ENCODE peak calls at places on chromosomes 3 and 15, in five cellular contexts. One of them, this sample, is unnamed.

GRCh38 chr3:189712906-189713483 is 81.8 kb downstream of the TP63 start:
- DNase-seq in testis: no peak
- DNase-seq in heart left ventricle: no peak
- DNase-seq in adrenal gland: no peak
- DNase-seq in fibroblast of lung: peak; percentile 3
- DNase-seq in this sample: peak; percentile 88

GRCh38 chr3:10260211-10260701 is 12.0 kb downstream of the TATDN2 start:
- DNase-seq in testis: no peak
- DNase-seq in heart left ventricle: no peak
- DNase-seq in adrenal gland: no peak
- DNase-seq in fibroblast of lung: no peak
- DNase-seq in this sample: no peak

GRCh38 chr3:16357698-16358097 is 92.7 kb downstream of the OXNAD1 start:
- DNase-seq in heart left ventricle: no peak
- DNase-seq in fibroblast of lung: no peak
- DNase-seq in adrenal gland: no peak
- DNase-seq in testis: no peak
- DNase-seq in this sample: no peak

GRCh38 chr3:42772670-42773408 is at the start of gene CCDC13:
- DNase-seq in fibroblast of lung: peak; percentile 93
- DNase-seq in adrenal gland: peak; percentile 91
- DNase-seq in heart left ventricle: peak; percentile 97
- DNase-seq in testis: peak; percentile 97
- DNase-seq in this sample: no peak

GRCh38 chr15:41698779-41699178 is 38.6 kb downstream of the MGA start:
- DNase-seq in fibroblast of lung: no peak
- DNase-seq in heart left ventricle: no peak
- DNase-seq in testis: no peak
- DNase-seq in adrenal gland: no peak
- DNase-seq in this sample: peak; percentile 89

GRCh38 chr3:123163146-123163545 is 38.6 kb upstream of the SEC22A start:
- DNase-seq in fibroblast of lung: no peak
- DNase-seq in heart left ventricle: no peak
- DNase-seq in testis: peak; percentile 55
- DNase-seq in adrenal gland: no peak
- DNase-seq in this sample: no peak

GRCh38 chr3:195537995-195538394 is 5.1 kb downstream of the PPP1R2 start:
- DNase-seq in heart left ventricle: no peak
- DNase-seq in fibroblast of lung: no peak
- DNase-seq in testis: no peak
- DNase-seq in adrenal gland: no peak
- DNase-seq in this sample: no peak

GRCh38 chr3:123984350-123984749 is 7.6 kb downstream of the ROPN1 start:
- DNase-seq in testis: no peak
- DNase-seq in fibroblast of lung: no peak
- DNase-seq in heart left ventricle: no peak
- DNase-seq in adrenal gland: no peak
- DNase-seq in this sample: no peak

GRCh38 chr15:77607111-77607893 is 25.4 kb downstream of the LINGO1 start:
- DNase-seq in heart left ventricle: no peak
- DNase-seq in fibroblast of lung: no peak
- DNase-seq in adrenal gland: no peak
- DNase-seq in testis: no peak
- DNase-seq in this sample: no peak

DNA sequence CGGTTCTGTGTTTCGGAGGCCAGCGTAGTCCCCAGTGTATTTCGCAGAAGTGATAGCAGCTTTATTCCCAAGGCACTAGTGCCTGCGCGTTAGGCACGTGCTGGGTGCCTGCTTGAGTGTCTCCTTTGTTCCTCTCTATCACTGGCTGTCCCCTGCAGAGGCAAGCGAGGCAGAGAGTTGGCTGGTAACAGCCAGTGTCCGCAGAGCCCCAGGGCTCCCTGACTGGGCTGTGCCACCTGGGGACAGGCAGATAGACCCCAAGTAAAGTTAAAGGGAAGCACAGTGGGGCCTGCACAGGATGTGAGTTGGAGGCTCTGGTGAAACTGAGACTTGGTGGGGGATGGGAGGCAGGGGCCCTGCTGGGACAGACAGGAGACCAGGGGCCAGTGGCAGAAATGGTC is 50.7 kb downstream of the APBA2 start:
- DNase-seq in testis: no peak
- DNase-seq in fibroblast of lung: no peak
- DNase-seq in adrenal gland: no peak
- DNase-seq in heart left ventricle: no peak
- DNase-seq in this sample: no peak
- H3K27ac ChIP-seq in testis: no peak overlapping the region
- H3K27ac ChIP-seq in fibroblast of lung: no peak overlapping the region
- H3K27ac ChIP-seq in adrenal gland: no peak overlapping the region
- H3K27ac ChIP-seq in heart left ventricle: no peak overlapping the region
- H3K27ac ChIP-seq in this sample: no peak overlapping the region

GRCh38 chr3:8969246-8969645 is 6.0 kb upstream of the RAD18 start:
- DNase-seq in testis: no peak
- DNase-seq in fibroblast of lung: no peak
- DNase-seq in heart left ventricle: no peak
- DNase-seq in adrenal gland: no peak
- DNase-seq in this sample: no peak

GRCh38 chr3:8968375-8968882 is 5.2 kb upstream of the RAD18 start:
- DNase-seq in adrenal gland: no peak
- DNase-seq in fibroblast of lung: no peak
- DNase-seq in heart left ventricle: no peak
- DNase-seq in testis: no peak
- DNase-seq in this sample: no peak

GRCh38 chr3:8966820-8967348 is 3.6 kb upstream of the RAD18 start:
- DNase-seq in fibroblast of lung: no peak
- DNase-seq in adrenal gland: no peak
- DNase-seq in heart left ventricle: no peak
- DNase-seq in testis: no peak
- DNase-seq in this sample: no peak

GRCh38 chr3:8966150-8966819 is 3.0 kb upstream of the RAD18 start:
- DNase-seq in testis: no peak
- DNase-seq in adrenal gland: no peak
- DNase-seq in fibroblast of lung: no peak
- DNase-seq in heart left ventricle: no peak
- DNase-seq in this sample: no peak

GRCh38 chr3:8967553-8967952 is 4.3 kb upstream of the RAD18 start:
- DNase-seq in adrenal gland: no peak
- DNase-seq in fibroblast of lung: no peak
- DNase-seq in heart left ventricle: no peak
- DNase-seq in testis: no peak
- DNase-seq in this sample: no peak
- H3K27ac ChIP-seq in adrenal gland: no peak overlapping the region
- H3K27ac ChIP-seq in fibroblast of lung: no peak overlapping the region
- H3K27ac ChIP-seq in heart left ventricle: no peak overlapping the region
- H3K27ac ChIP-seq in testis: no peak overlapping the region
- H3K27ac ChIP-seq in this sample: no peak overlapping the region

GRCh38 chr15:60379466-60380274 is 18.1 kb downstream of the ANXA2 start:
- DNase-seq in testis: no peak
- DNase-seq in fibroblast of lung: peak; percentile 92
- DNase-seq in heart left ventricle: no peak
- DNase-seq in adrenal gland: no peak
- DNase-seq in this sample: peak; percentile 86
- H3K27ac ChIP-seq in testis: peak overlapping the region; percentile 19
- H3K27ac ChIP-seq in fibroblast of lung: peak overlapping the region; percentile 81
- H3K27ac ChIP-seq in heart left ventricle: no peak overlapping the region
- H3K27ac ChIP-seq in adrenal gland: no peak overlapping the region
- H3K27ac ChIP-seq in this sample: peak overlapping the region; percentile 98

DNA sequence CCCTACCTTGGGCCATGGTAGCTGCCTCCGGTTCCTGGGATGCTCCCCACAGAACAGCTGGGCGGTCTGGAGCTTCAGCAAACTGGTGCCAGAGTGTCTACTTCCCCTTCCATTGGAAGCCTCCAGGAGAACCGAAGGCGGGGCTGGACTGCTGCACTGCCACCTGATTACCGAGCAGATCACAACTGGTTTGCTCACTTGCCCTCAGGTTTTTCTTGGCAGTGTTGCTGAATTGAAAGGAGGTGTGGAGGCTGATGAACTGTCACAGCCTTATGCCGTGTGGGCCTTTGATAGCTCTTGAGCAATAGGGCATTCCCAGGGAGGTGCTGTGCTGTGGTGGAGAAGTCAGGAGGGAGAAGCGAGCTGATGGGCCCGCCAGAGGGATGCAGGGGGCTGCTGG is at the start of gene TGM5:
- DNase-seq in testis: no peak
- DNase-seq in heart left ventricle: no peak
- DNase-seq in fibroblast of lung: no peak
- DNase-seq in adrenal gland: no peak
- DNase-seq in this sample: peak; percentile 39
- H3K27ac ChIP-seq in testis: no peak within 1 kb of the TSS
- H3K27ac ChIP-seq in heart left ventricle: no peak within 1 kb of the TSS
- H3K27ac ChIP-seq in fibroblast of lung: no peak within 1 kb of the TSS
- H3K27ac ChIP-seq in adrenal gland: no peak within 1 kb of the TSS
- H3K27ac ChIP-seq in this sample: no peak within 1 kb of the TSS

DNA sequence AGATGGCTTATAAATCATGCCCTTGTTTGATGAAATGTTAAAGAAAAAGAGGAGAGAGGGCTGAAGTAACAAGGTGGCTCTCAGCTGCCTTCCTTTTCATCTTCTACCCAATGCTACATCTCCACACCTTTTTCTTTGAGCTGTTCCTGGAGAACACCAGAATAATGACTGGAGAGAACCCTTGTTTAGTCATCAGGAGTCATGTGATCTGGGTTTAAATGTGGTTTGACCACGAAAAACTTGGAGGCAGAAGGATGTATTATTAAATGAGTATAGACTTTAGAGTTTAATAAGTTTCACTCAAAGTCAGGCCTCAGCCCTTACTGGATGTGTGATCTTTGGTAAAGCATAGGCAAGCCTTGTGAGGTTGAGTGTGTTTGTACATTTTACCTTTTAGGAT is 230.3 kb upstream of the TBL1XR1 start:
- DNase-seq in testis: no peak
- DNase-seq in fibroblast of lung: peak; percentile 50
- DNase-seq in adrenal gland: no peak
- DNase-seq in heart left ventricle: no peak
- DNase-seq in this sample: peak; percentile 35
- H3K27ac ChIP-seq in testis: no peak overlapping the region
- H3K27ac ChIP-seq in fibroblast of lung: no peak overlapping the region
- H3K27ac ChIP-seq in adrenal gland: no peak overlapping the region
- H3K27ac ChIP-seq in heart left ventricle: no peak overlapping the region
- H3K27ac ChIP-seq in this sample: no peak overlapping the region

GRCh38 chr3:72633101-72633500 is 215.1 kb downstream of the SHQ1 start:
- DNase-seq in testis: no peak
- DNase-seq in fibroblast of lung: no peak
- DNase-seq in heart left ventricle: no peak
- DNase-seq in adrenal gland: no peak
- DNase-seq in this sample: peak; percentile 39
- H3K27ac ChIP-seq in testis: no peak overlapping the region
- H3K27ac ChIP-seq in fibroblast of lung: no peak overlapping the region
- H3K27ac ChIP-seq in heart left ventricle: no peak overlapping the region
- H3K27ac ChIP-seq in adrenal gland: no peak overlapping the region
- H3K27ac ChIP-seq in this sample: no peak overlapping the region

GRCh38 chr3:32577174-32577573 is 6.5 kb upstream of the DYNC1LI1 start:
- DNase-seq in heart left ventricle: no peak
- DNase-seq in adrenal gland: no peak
- DNase-seq in fibroblast of lung: no peak
- DNase-seq in testis: no peak
- DNase-seq in this sample: no peak
- H3K27ac ChIP-seq in heart left ventricle: peak overlapping the region; percentile 58
- H3K27ac ChIP-seq in adrenal gland: no peak overlapping the region
- H3K27ac ChIP-seq in fibroblast of lung: no peak overlapping the region
- H3K27ac ChIP-seq in testis: peak overlapping the region; percentile 17
- H3K27ac ChIP-seq in this sample: no peak overlapping the region

GRCh38 chr3:119237299-119237698 is 3.4 kb downstream of the B4GALT4 start:
- DNase-seq in adrenal gland: no peak
- DNase-seq in fibroblast of lung: no peak
- DNase-seq in testis: no peak
- DNase-seq in heart left ventricle: no peak
- DNase-seq in this sample: no peak

GRCh38 chr3:119234610-119235009 is 6.1 kb downstream of the B4GALT4 start:
- DNase-seq in heart left ventricle: no peak
- DNase-seq in testis: no peak
- DNase-seq in adrenal gland: no peak
- DNase-seq in fibroblast of lung: no peak
- DNase-seq in this sample: no peak

GRCh38 chr3:119236756-119237155 is 3.9 kb downstream of the B4GALT4 start:
- DNase-seq in adrenal gland: no peak
- DNase-seq in testis: no peak
- DNase-seq in heart left ventricle: no peak
- DNase-seq in fibroblast of lung: no peak
- DNase-seq in this sample: no peak

GRCh38 chr3:119239421-119239820 is 1.3 kb downstream of the B4GALT4 start:
- DNase-seq in testis: no peak
- DNase-seq in heart left ventricle: no peak
- DNase-seq in adrenal gland: no peak
- DNase-seq in fibroblast of lung: no peak
- DNase-seq in this sample: peak; percentile 43

DNA sequence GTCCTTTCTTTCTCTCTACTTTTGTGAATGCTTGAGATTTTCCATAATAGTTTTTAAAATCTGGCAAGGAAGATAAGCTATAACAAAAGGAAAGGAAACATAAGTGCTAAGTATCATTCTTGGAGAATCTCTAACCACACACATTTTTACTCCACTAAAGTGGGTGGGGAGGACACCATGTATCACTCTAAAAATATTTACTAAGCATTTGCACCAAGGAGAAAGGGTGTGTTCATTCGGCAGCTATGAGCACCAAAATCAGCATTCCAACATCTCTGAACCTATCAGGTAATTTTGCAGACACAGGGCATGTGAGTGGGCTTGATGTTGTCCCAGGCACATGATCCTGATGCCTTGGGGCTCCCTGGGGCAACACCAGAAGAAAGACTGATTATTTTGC is 5.5 kb downstream of the B4GALT4 start:
- DNase-seq in testis: no peak
- DNase-seq in adrenal gland: no peak
- DNase-seq in heart left ventricle: no peak
- DNase-seq in fibroblast of lung: no peak
- DNase-seq in this sample: peak; percentile 79
- H3K27ac ChIP-seq in testis: no peak overlapping the region
- H3K27ac ChIP-seq in adrenal gland: no peak overlapping the region
- H3K27ac ChIP-seq in heart left ventricle: no peak overlapping the region
- H3K27ac ChIP-seq in fibroblast of lung: no peak overlapping the region
- H3K27ac ChIP-seq in this sample: peak overlapping the region; percentile 17

This sample was measured in PC-3.